ENCODE peak calls at places on chromosomes 6 and 20, in ten cellular contexts. W, L, O, A, B, P, D, Z, F and Q are unnamed samples.

GRCh38 chr6:166488081-166488685 is 98.3 kb downstream of the RAMACL start:
- DNase-seq in Z (no peak), F (peak; percentile 81), P (peak; percentile 49), W (peak; percentile 42), O (peak; percentile 73), A (no peak), L (peak; percentile 61), D (no peak), B (peak; percentile 59), Q (peak; percentile 61)

GRCh38 chr6:11006060-11006459 is 38.0 kb downstream of the ELOVL2 start:
- DNase-seq in L (no peak), P (no peak), W (no peak), Z (no peak), F (no peak), O (no peak), A (no peak), D (peak; percentile 87), B (no peak), Q (no peak)

GRCh38 chr6:36769676-36770499 is 69.4 kb downstream of the CPNE5 start:
- DNase-seq in A (no peak), P (no peak), Z (no peak), L (no peak), B (no peak), D (peak; percentile 14), F (no peak), W (no peak), O (no peak), Q (no peak)

GRCh38 chr20:32527052-32527446 is 58.1 kb downstream of the NOL4L start:
- DNase-seq in D (no peak), B (no peak), A (no peak), F (no peak), Z (no peak), O (no peak), P (no peak), L (no peak), W (no peak), Q (no peak)

GRCh38 chr6:108868551-108869145 is 20.4 kb downstream of the ARMC2 start:
- DNase-seq in O (no peak), Z (no peak), B (no peak), L (no peak), W (no peak), D (no peak), F (peak; percentile 78), P (no peak), A (no peak), Q (no peak)

GRCh38 chr20:59515013-59515905 is 89.1 kb upstream of the PHACTR3 start:
- DNase-seq in W (no peak), L (no peak), B (no peak), O (no peak), P (peak; percentile 85), A (peak; percentile 61), Z (peak; percentile 79), D (peak; percentile 50), F (peak; percentile 88), Q (peak; percentile 66)

GRCh38 chr6:97406633-97407032 is 123.6 kb upstream of the MMS22L start:
- DNase-seq in P (no peak), W (no peak), D (no peak), B (no peak), L (no peak), F (no peak), Z (no peak), O (no peak), A (no peak), Q (no peak)

GRCh38 chr6:36269834-36270705 is at the start of gene PNPLA1:
- DNase-seq in A (no peak), O (no peak), F (no peak), L (no peak), W (no peak), D (no peak), P (no peak), B (no peak), Z (no peak), Q (no peak)

GRCh38 chr6:100001915-100002388 is 7.9 kb upstream of the MCHR2 start:
- DNase-seq in W (peak; percentile 2), O (peak; percentile 8), A (peak; percentile 11), P (peak; percentile 64), F (peak; percentile 52), D (peak; percentile 60), Z (peak; percentile 33), B (no peak), L (no peak), Q (peak; percentile 50)

GRCh38 chr6:7624781-7625710 is 35.0 kb downstream of the SNRNP48 start:
- DNase-seq in W (no peak), O (no peak), F (no peak), D (peak; percentile 65), B (no peak), A (no peak), Z (no peak), P (no peak), L (no peak), Q (no peak)

GRCh38 chr6:85483041-85483700 is 33.3 kb downstream of the NT5E start:
- DNase-seq in B (peak; percentile 51), W (peak; percentile 77), D (peak; percentile 53), F (peak; percentile 92), O (peak; percentile 59), L (peak; percentile 78), Z (peak; percentile 74), P (peak; percentile 67), A (peak; percentile 4), Q (peak; percentile 48)

GRCh38 chr6:17945111-17945510 is 42.3 kb downstream of the KIF13A start:
- DNase-seq in D (no peak), F (no peak), B (no peak), A (no peak), P (no peak), W (no peak), L (no peak), O (no peak), Z (no peak), Q (no peak)

GRCh38 chr20:63698739-63699465 is 2.5 kb downstream of the TNFRSF6B start:
- DNase-seq in O (no peak), F (peak; percentile 78), Z (no peak), P (peak; percentile 39), A (no peak), W (no peak), L (no peak), D (peak; percentile 20), B (no peak), Q (no peak)